ENCODE peak calls at places on chromosomes 11 and 22, in six cellular contexts. One of them, this sample, is unnamed.

GRCh38 chr22:35299217-35299716 is 427 bp upstream of the TOM1 start:
- DNase-seq in stimulated activated CD8-positive, alpha-beta memory T cell treated with anti-CD3 and anti-CD28 coated beads, Interleukin-15, amount 100 ng/mL, for 1 hour: no peak
- DNase-seq in left ventricle myocardium superior: no peak
- DNase-seq in NCI-H2029 treated with DMSO at 0.1 percent for 48 hours: no peak
- DNase-seq in effector CD4-positive, alpha-beta T cell: no peak
- DNase-seq in iPS-NIHi11: no peak
- DNase-seq in this sample: no peak

GRCh38 chr22:48456449-48456848 is 1371.2 kb downstream of the BRD1 start:
- DNase-seq in stimulated activated CD8-positive, alpha-beta memory T cell treated with anti-CD3 and anti-CD28 coated beads, Interleukin-15, amount 100 ng/mL, for 1 hour: no peak
- DNase-seq in left ventricle myocardium superior: no peak
- DNase-seq in NCI-H2029 treated with DMSO at 0.1 percent for 48 hours: no peak
- DNase-seq in effector CD4-positive, alpha-beta T cell: no peak
- DNase-seq in iPS-NIHi11: no peak
- DNase-seq in this sample: no peak

GRCh38 chr11:69651834-69652620 is 11.1 kb downstream of the CCND1 start:
- DNase-seq in stimulated activated CD8-positive, alpha-beta memory T cell treated with anti-CD3 and anti-CD28 coated beads, Interleukin-15, amount 100 ng/mL, for 1 hour: no peak
- DNase-seq in left ventricle myocardium superior: peak; percentile 12
- DNase-seq in NCI-H2029 treated with DMSO at 0.1 percent for 48 hours: no peak
- DNase-seq in effector CD4-positive, alpha-beta T cell: no peak
- DNase-seq in iPS-NIHi11: no peak
- DNase-seq in this sample: no peak

GRCh38 chr22:44574581-44575343 is 76.7 kb upstream of the RTL6 start:
- DNase-seq in stimulated activated CD8-positive, alpha-beta memory T cell treated with anti-CD3 and anti-CD28 coated beads, Interleukin-15, amount 100 ng/mL, for 1 hour: no peak
- DNase-seq in left ventricle myocardium superior: no peak
- DNase-seq in NCI-H2029 treated with DMSO at 0.1 percent for 48 hours: no peak
- DNase-seq in effector CD4-positive, alpha-beta T cell: no peak
- DNase-seq in iPS-NIHi11: no peak
- DNase-seq in this sample: no peak

GRCh38 chr11:1864831-1865665 is 12.2 kb downstream of the LSP1 start:
- DNase-seq in stimulated activated CD8-positive, alpha-beta memory T cell treated with anti-CD3 and anti-CD28 coated beads, Interleukin-15, amount 100 ng/mL, for 1 hour: no peak
- DNase-seq in left ventricle myocardium superior: peak; percentile 60
- DNase-seq in NCI-H2029 treated with DMSO at 0.1 percent for 48 hours: peak; percentile 22
- DNase-seq in effector CD4-positive, alpha-beta T cell: no peak
- DNase-seq in iPS-NIHi11: no peak
- DNase-seq in this sample: no peak

GRCh38 chr11:91248199-91248807 is 976.3 kb upstream of the FAT3 start:
- DNase-seq in stimulated activated CD8-positive, alpha-beta memory T cell treated with anti-CD3 and anti-CD28 coated beads, Interleukin-15, amount 100 ng/mL, for 1 hour: no peak
- DNase-seq in left ventricle myocardium superior: no peak
- DNase-seq in NCI-H2029 treated with DMSO at 0.1 percent for 48 hours: no peak
- DNase-seq in effector CD4-positive, alpha-beta T cell: no peak
- DNase-seq in iPS-NIHi11: no peak
- DNase-seq in this sample: no peak

GRCh38 chr22:41904450-41905410 is 10.1 kb downstream of the SHISA8 start:
- DNase-seq in stimulated activated CD8-positive, alpha-beta memory T cell treated with anti-CD3 and anti-CD28 coated beads, Interleukin-15, amount 100 ng/mL, for 1 hour: no peak
- DNase-seq in left ventricle myocardium superior: no peak
- DNase-seq in NCI-H2029 treated with DMSO at 0.1 percent for 48 hours: no peak
- DNase-seq in effector CD4-positive, alpha-beta T cell: no peak
- DNase-seq in iPS-NIHi11: no peak
- DNase-seq in this sample: no peak

GRCh38 chr22:19120829-19121630 is 1.2 kb downstream of the DGCR2 start:
- DNase-seq in stimulated activated CD8-positive, alpha-beta memory T cell treated with anti-CD3 and anti-CD28 coated beads, Interleukin-15, amount 100 ng/mL, for 1 hour: no peak
- DNase-seq in left ventricle myocardium superior: peak; percentile 49
- DNase-seq in NCI-H2029 treated with DMSO at 0.1 percent for 48 hours: no peak
- DNase-seq in effector CD4-positive, alpha-beta T cell: no peak
- DNase-seq in iPS-NIHi11: peak; percentile 57
- DNase-seq in this sample: no peak

GRCh38 chr11:68263444-68264035 is 8.2 kb downstream of the C11orf24 start:
- DNase-seq in stimulated activated CD8-positive, alpha-beta memory T cell treated with anti-CD3 and anti-CD28 coated beads, Interleukin-15, amount 100 ng/mL, for 1 hour: no peak
- DNase-seq in left ventricle myocardium superior: peak; percentile 43
- DNase-seq in NCI-H2029 treated with DMSO at 0.1 percent for 48 hours: no peak
- DNase-seq in effector CD4-positive, alpha-beta T cell: no peak
- DNase-seq in iPS-NIHi11: no peak
- DNase-seq in this sample: no peak

GRCh38 chr22:35846804-35847203 is 129.1 kb downstream of the APOL5 start:
- DNase-seq in stimulated activated CD8-positive, alpha-beta memory T cell treated with anti-CD3 and anti-CD28 coated beads, Interleukin-15, amount 100 ng/mL, for 1 hour: no peak
- DNase-seq in left ventricle myocardium superior: no peak
- DNase-seq in NCI-H2029 treated with DMSO at 0.1 percent for 48 hours: no peak
- DNase-seq in effector CD4-positive, alpha-beta T cell: no peak
- DNase-seq in iPS-NIHi11: no peak
- DNase-seq in this sample: no peak

GRCh38 chr22:37269930-37270678 is 12.2 kb upstream of the CYTH4 start:
- DNase-seq in stimulated activated CD8-positive, alpha-beta memory T cell treated with anti-CD3 and anti-CD28 coated beads, Interleukin-15, amount 100 ng/mL, for 1 hour: no peak
- DNase-seq in left ventricle myocardium superior: peak; percentile 6
- DNase-seq in NCI-H2029 treated with DMSO at 0.1 percent for 48 hours: no peak
- DNase-seq in effector CD4-positive, alpha-beta T cell: no peak
- DNase-seq in iPS-NIHi11: no peak
- DNase-seq in this sample: no peak

GRCh38 chr11:33920838-33921613 is 29.1 kb upstream of the LMO2 start:
- DNase-seq in stimulated activated CD8-positive, alpha-beta memory T cell treated with anti-CD3 and anti-CD28 coated beads, Interleukin-15, amount 100 ng/mL, for 1 hour: no peak
- DNase-seq in left ventricle myocardium superior: no peak
- DNase-seq in NCI-H2029 treated with DMSO at 0.1 percent for 48 hours: no peak
- DNase-seq in effector CD4-positive, alpha-beta T cell: no peak
- DNase-seq in iPS-NIHi11: no peak
- DNase-seq in this sample: no peak

GRCh38 chr11:16293204-16293681 is 63.1 kb downstream of the SOX6 start:
- DNase-seq in stimulated activated CD8-positive, alpha-beta memory T cell treated with anti-CD3 and anti-CD28 coated beads, Interleukin-15, amount 100 ng/mL, for 1 hour: no peak
- DNase-seq in left ventricle myocardium superior: no peak
- DNase-seq in NCI-H2029 treated with DMSO at 0.1 percent for 48 hours: no peak
- DNase-seq in effector CD4-positive, alpha-beta T cell: no peak
- DNase-seq in iPS-NIHi11: no peak
- DNase-seq in this sample: no peak

GRCh38 chr22:32603651-32604540 is 129.3 kb downstream of the FBXO7 start:
- DNase-seq in stimulated activated CD8-positive, alpha-beta memory T cell treated with anti-CD3 and anti-CD28 coated beads, Interleukin-15, amount 100 ng/mL, for 1 hour: no peak
- DNase-seq in left ventricle myocardium superior: no peak
- DNase-seq in NCI-H2029 treated with DMSO at 0.1 percent for 48 hours: no peak
- DNase-seq in effector CD4-positive, alpha-beta T cell: no peak
- DNase-seq in iPS-NIHi11: no peak
- DNase-seq in this sample: no peak

GRCh38 chr11:128904872-128905344 is 13.8 kb downstream of the KCNJ5 start:
- DNase-seq in stimulated activated CD8-positive, alpha-beta memory T cell treated with anti-CD3 and anti-CD28 coated beads, Interleukin-15, amount 100 ng/mL, for 1 hour: no peak
- DNase-seq in left ventricle myocardium superior: peak; percentile 69
- DNase-seq in NCI-H2029 treated with DMSO at 0.1 percent for 48 hours: no peak
- DNase-seq in effector CD4-positive, alpha-beta T cell: no peak
- DNase-seq in iPS-NIHi11: peak; percentile 75
- DNase-seq in this sample: no peak

GRCh38 chr11:36326524-36327419 is 30.7 kb downstream of the PRR5L start:
- DNase-seq in stimulated activated CD8-positive, alpha-beta memory T cell treated with anti-CD3 and anti-CD28 coated beads, Interleukin-15, amount 100 ng/mL, for 1 hour: no peak
- DNase-seq in left ventricle myocardium superior: no peak
- DNase-seq in NCI-H2029 treated with DMSO at 0.1 percent for 48 hours: no peak
- DNase-seq in effector CD4-positive, alpha-beta T cell: no peak
- DNase-seq in iPS-NIHi11: peak; percentile 41
- DNase-seq in this sample: no peak

GRCh38 chr11:10973416-10973815 is 115.6 kb upstream of the ZBED5 start:
- DNase-seq in stimulated activated CD8-positive, alpha-beta memory T cell treated with anti-CD3 and anti-CD28 coated beads, Interleukin-15, amount 100 ng/mL, for 1 hour: no peak
- DNase-seq in left ventricle myocardium superior: no peak
- DNase-seq in NCI-H2029 treated with DMSO at 0.1 percent for 48 hours: no peak
- DNase-seq in effector CD4-positive, alpha-beta T cell: no peak
- DNase-seq in iPS-NIHi11: no peak
- DNase-seq in this sample: no peak

GRCh38 chr11:32893947-32894827 is 1.6 kb downstream of the QSER1 start:
- DNase-seq in stimulated activated CD8-positive, alpha-beta memory T cell treated with anti-CD3 and anti-CD28 coated beads, Interleukin-15, amount 100 ng/mL, for 1 hour: no peak
- DNase-seq in left ventricle myocardium superior: no peak
- DNase-seq in NCI-H2029 treated with DMSO at 0.1 percent for 48 hours: peak; percentile 76
- DNase-seq in effector CD4-positive, alpha-beta T cell: peak; percentile 30
- DNase-seq in iPS-NIHi11: peak; percentile 71
- DNase-seq in this sample: peak; percentile 58

GRCh38 chr11:112852141-112852853 is 108.9 kb upstream of the NCAM1 start:
- DNase-seq in stimulated activated CD8-positive, alpha-beta memory T cell treated with anti-CD3 and anti-CD28 coated beads, Interleukin-15, amount 100 ng/mL, for 1 hour: no peak
- DNase-seq in left ventricle myocardium superior: no peak
- DNase-seq in NCI-H2029 treated with DMSO at 0.1 percent for 48 hours: peak; percentile 30
- DNase-seq in effector CD4-positive, alpha-beta T cell: no peak
- DNase-seq in iPS-NIHi11: no peak
- DNase-seq in this sample: no peak

GRCh38 chr22:49236541-49237075 is 591.1 kb downstream of the BRD1 start:
- DNase-seq in stimulated activated CD8-positive, alpha-beta memory T cell treated with anti-CD3 and anti-CD28 coated beads, Interleukin-15, amount 100 ng/mL, for 1 hour: no peak
- DNase-seq in left ventricle myocardium superior: no peak
- DNase-seq in NCI-H2029 treated with DMSO at 0.1 percent for 48 hours: no peak
- DNase-seq in effector CD4-positive, alpha-beta T cell: no peak
- DNase-seq in iPS-NIHi11: no peak
- DNase-seq in this sample: no peak

GRCh38 chr11:60918941-60919275 is 5.0 kb downstream of the TMEM109 start:
- DNase-seq in stimulated activated CD8-positive, alpha-beta memory T cell treated with anti-CD3 and anti-CD28 coated beads, Interleukin-15, amount 100 ng/mL, for 1 hour: no peak
- DNase-seq in left ventricle myocardium superior: no peak
- DNase-seq in NCI-H2029 treated with DMSO at 0.1 percent for 48 hours: no peak
- DNase-seq in effector CD4-positive, alpha-beta T cell: no peak
- DNase-seq in iPS-NIHi11: no peak
- DNase-seq in this sample: no peak

GRCh38 chr11:71298761-71299181 is 46.4 kb upstream of the SHANK2 start:
- DNase-seq in stimulated activated CD8-positive, alpha-beta memory T cell treated with anti-CD3 and anti-CD28 coated beads, Interleukin-15, amount 100 ng/mL, for 1 hour: no peak
- DNase-seq in left ventricle myocardium superior: no peak
- DNase-seq in NCI-H2029 treated with DMSO at 0.1 percent for 48 hours: no peak
- DNase-seq in effector CD4-positive, alpha-beta T cell: no peak
- DNase-seq in iPS-NIHi11: no peak
- DNase-seq in this sample: no peak

GRCh38 chr11:7571640-7572000 is 57.8 kb downstream of the PPFIBP2 start:
- DNase-seq in stimulated activated CD8-positive, alpha-beta memory T cell treated with anti-CD3 and anti-CD28 coated beads, Interleukin-15, amount 100 ng/mL, for 1 hour: no peak
- DNase-seq in left ventricle myocardium superior: peak; percentile 67
- DNase-seq in NCI-H2029 treated with DMSO at 0.1 percent for 48 hours: peak; percentile 77
- DNase-seq in effector CD4-positive, alpha-beta T cell: no peak
- DNase-seq in iPS-NIHi11: peak; percentile 76
- DNase-seq in this sample: no peak

GRCh38 chr11:94595061-94595460 is 27.9 kb downstream of the PIWIL4 start:
- DNase-seq in stimulated activated CD8-positive, alpha-beta memory T cell treated with anti-CD3 and anti-CD28 coated beads, Interleukin-15, amount 100 ng/mL, for 1 hour: no peak
- DNase-seq in left ventricle myocardium superior: no peak
- DNase-seq in NCI-H2029 treated with DMSO at 0.1 percent for 48 hours: no peak
- DNase-seq in effector CD4-positive, alpha-beta T cell: no peak
- DNase-seq in iPS-NIHi11: no peak
- DNase-seq in this sample: no peak

GRCh38 chr22:29202231-29203192 is 3.2 kb upstream of the EMID1 start:
- DNase-seq in stimulated activated CD8-positive, alpha-beta memory T cell treated with anti-CD3 and anti-CD28 coated beads, Interleukin-15, amount 100 ng/mL, for 1 hour: peak; percentile 23
- DNase-seq in left ventricle myocardium superior: peak; percentile 81
- DNase-seq in NCI-H2029 treated with DMSO at 0.1 percent for 48 hours: peak; percentile 6
- DNase-seq in effector CD4-positive, alpha-beta T cell: no peak
- DNase-seq in iPS-NIHi11: peak; percentile 70
- DNase-seq in this sample: no peak

GRCh38 chr22:33803883-33804282 is 116.4 kb downstream of the LARGE1 start:
- DNase-seq in stimulated activated CD8-positive, alpha-beta memory T cell treated with anti-CD3 and anti-CD28 coated beads, Interleukin-15, amount 100 ng/mL, for 1 hour: no peak
- DNase-seq in left ventricle myocardium superior: no peak
- DNase-seq in NCI-H2029 treated with DMSO at 0.1 percent for 48 hours: no peak
- DNase-seq in effector CD4-positive, alpha-beta T cell: no peak
- DNase-seq in iPS-NIHi11: no peak
- DNase-seq in this sample: no peak

GRCh38 chr11:76667856-76668255 is 2.7 kb downstream of the LRRC32 start:
- DNase-seq in stimulated activated CD8-positive, alpha-beta memory T cell treated with anti-CD3 and anti-CD28 coated beads, Interleukin-15, amount 100 ng/mL, for 1 hour: no peak
- DNase-seq in left ventricle myocardium superior: no peak
- DNase-seq in NCI-H2029 treated with DMSO at 0.1 percent for 48 hours: no peak
- DNase-seq in effector CD4-positive, alpha-beta T cell: no peak
- DNase-seq in iPS-NIHi11: no peak
- DNase-seq in this sample: no peak

GRCh38 chr22:38220653-38221386 is 19.0 kb downstream of the MAFF start:
- DNase-seq in stimulated activated CD8-positive, alpha-beta memory T cell treated with anti-CD3 and anti-CD28 coated beads, Interleukin-15, amount 100 ng/mL, for 1 hour: no peak
- DNase-seq in left ventricle myocardium superior: no peak
- DNase-seq in NCI-H2029 treated with DMSO at 0.1 percent for 48 hours: no peak
- DNase-seq in effector CD4-positive, alpha-beta T cell: no peak
- DNase-seq in iPS-NIHi11: no peak
- DNase-seq in this sample: no peak

GRCh38 chr22:35209203-35209602 is 48.1 kb upstream of the HMGXB4 start:
- DNase-seq in stimulated activated CD8-positive, alpha-beta memory T cell treated with anti-CD3 and anti-CD28 coated beads, Interleukin-15, amount 100 ng/mL, for 1 hour: no peak
- DNase-seq in left ventricle myocardium superior: no peak
- DNase-seq in NCI-H2029 treated with DMSO at 0.1 percent for 48 hours: no peak
- DNase-seq in effector CD4-positive, alpha-beta T cell: no peak
- DNase-seq in iPS-NIHi11: no peak
- DNase-seq in this sample: no peak